ENCODE peak calls at places on chromosome 7, in seven cellular contexts. One of them, this sample, is unnamed.

GRCh38 chr7:63057265-63057664 is 941.4 kb upstream of the ZNF722 start:
- DNase-seq in AG04449: no peak
- DNase-seq in activated CD8-positive, alpha-beta memory T cell treated with anti-CD3 and anti-CD28 coated beads for 24 hours: no peak
- DNase-seq in germinal center: no peak
- DNase-seq in mucosa of descending colon: no peak
- DNase-seq in lung microvascular endothelial cell: no peak
- DNase-seq in NCI-H2029: no peak
- DNase-seq in this sample: no peak

GRCh38 chr7:1361016-1361755 is 98.1 kb downstream of the MICALL2 start:
- DNase-seq in AG04449: no peak
- DNase-seq in activated CD8-positive, alpha-beta memory T cell treated with anti-CD3 and anti-CD28 coated beads for 24 hours: no peak
- DNase-seq in germinal center: no peak
- DNase-seq in mucosa of descending colon: no peak
- DNase-seq in lung microvascular endothelial cell: no peak
- DNase-seq in NCI-H2029: no peak
- DNase-seq in this sample: no peak

GRCh38 chr7:28688651-28689050 is 269.5 kb downstream of the TRIL start:
- DNase-seq in AG04449: no peak
- DNase-seq in activated CD8-positive, alpha-beta memory T cell treated with anti-CD3 and anti-CD28 coated beads for 24 hours: no peak
- DNase-seq in germinal center: no peak
- DNase-seq in mucosa of descending colon: no peak
- DNase-seq in lung microvascular endothelial cell: peak
- DNase-seq in NCI-H2029: no peak
- DNase-seq in this sample: no peak

GRCh38 chr7:106775552-106775936 is 89.5 kb upstream of the PIK3CG start:
- DNase-seq in AG04449: no peak
- DNase-seq in activated CD8-positive, alpha-beta memory T cell treated with anti-CD3 and anti-CD28 coated beads for 24 hours: no peak
- DNase-seq in germinal center: no peak
- DNase-seq in mucosa of descending colon: no peak
- DNase-seq in lung microvascular endothelial cell: peak
- DNase-seq in NCI-H2029: no peak
- DNase-seq in this sample: no peak

GRCh38 chr7:47435889-47436312 is 146.0 kb downstream of the TNS3 start:
- DNase-seq in AG04449: peak
- DNase-seq in activated CD8-positive, alpha-beta memory T cell treated with anti-CD3 and anti-CD28 coated beads for 24 hours: no peak
- DNase-seq in germinal center: no peak
- DNase-seq in mucosa of descending colon: peak
- DNase-seq in lung microvascular endothelial cell: peak
- DNase-seq in NCI-H2029: peak
- DNase-seq in this sample: no peak

GRCh38 chr7:102193806-102194205 is 92.9 kb upstream of the SH2B2 start:
- DNase-seq in AG04449: no peak
- DNase-seq in activated CD8-positive, alpha-beta memory T cell treated with anti-CD3 and anti-CD28 coated beads for 24 hours: no peak
- DNase-seq in germinal center: no peak
- DNase-seq in mucosa of descending colon: no peak
- DNase-seq in lung microvascular endothelial cell: peak
- DNase-seq in NCI-H2029: no peak
- DNase-seq in this sample: no peak

GRCh38 chr7:31476073-31476745 is 37.7 kb upstream of the ITPRID1 start:
- DNase-seq in AG04449: no peak
- DNase-seq in activated CD8-positive, alpha-beta memory T cell treated with anti-CD3 and anti-CD28 coated beads for 24 hours: no peak
- DNase-seq in germinal center: no peak
- DNase-seq in mucosa of descending colon: no peak
- DNase-seq in lung microvascular endothelial cell: no peak
- DNase-seq in NCI-H2029: no peak
- DNase-seq in this sample: no peak

GRCh38 chr7:47941136-47941844 is 7.0 kb downstream of the PKD1L1 start:
- DNase-seq in AG04449: peak
- DNase-seq in activated CD8-positive, alpha-beta memory T cell treated with anti-CD3 and anti-CD28 coated beads for 24 hours: no peak
- DNase-seq in germinal center: no peak
- DNase-seq in mucosa of descending colon: no peak
- DNase-seq in lung microvascular endothelial cell: peak
- DNase-seq in NCI-H2029: no peak
- DNase-seq in this sample: no peak

GRCh38 chr7:82655965-82656364 is 212.4 kb upstream of the CACNA2D1 start:
- DNase-seq in AG04449: no peak
- DNase-seq in activated CD8-positive, alpha-beta memory T cell treated with anti-CD3 and anti-CD28 coated beads for 24 hours: no peak
- DNase-seq in germinal center: no peak
- DNase-seq in mucosa of descending colon: no peak
- DNase-seq in lung microvascular endothelial cell: no peak
- DNase-seq in NCI-H2029: no peak
- DNase-seq in this sample: no peak

GRCh38 chr7:2555121-2556052 is at the start of gene BRAT1:
- DNase-seq in AG04449: peak
- DNase-seq in activated CD8-positive, alpha-beta memory T cell treated with anti-CD3 and anti-CD28 coated beads for 24 hours: peak
- DNase-seq in germinal center: peak
- DNase-seq in mucosa of descending colon: peak
- DNase-seq in lung microvascular endothelial cell: peak
- DNase-seq in NCI-H2029: peak
- DNase-seq in this sample: peak

GRCh38 chr7:44537442-44537841 is 3.7 kb downstream of the NPC1L1 start:
- DNase-seq in AG04449: no peak
- DNase-seq in activated CD8-positive, alpha-beta memory T cell treated with anti-CD3 and anti-CD28 coated beads for 24 hours: no peak
- DNase-seq in germinal center: no peak
- DNase-seq in mucosa of descending colon: no peak
- DNase-seq in lung microvascular endothelial cell: no peak
- DNase-seq in NCI-H2029: no peak
- DNase-seq in this sample: no peak

This sample was measured in keratinocyte.